ENCODE peak calls at places on chromosomes 1 and 21, in four cellular contexts. M, V, W and R are unnamed samples.

GRCh38 chr1:22488319-22488718 is 36.7 kb downstream of the ZBTB40 start:
- DNase-seq in M (no peak), V (no peak), W (no peak), R (no peak)

GRCh38 chr1:215475719-215476525 is 91.2 kb upstream of the KCTD3 start:
- DNase-seq in M (no peak), V (no peak), W (no peak), R (no peak)

GRCh38 chr1:27536004-27536757 is 46.2 kb upstream of the WASF2 start:
- DNase-seq in M (no peak), V (no peak), W (peak; percentile 63), R (no peak)

GRCh38 chr1:5981009-5981380 is 11.2 kb downstream of the NPHP4 start:
- DNase-seq in M (no peak), V (no peak), W (no peak), R (no peak)

GRCh38 chr1:40318476-40318875 is 1.4 kb upstream of the COL9A2 start:
- DNase-seq in M (no peak), V (no peak), W (no peak), R (no peak)

GRCh38 chr1:5945445-5945844 is 46.8 kb downstream of the NPHP4 start:
- DNase-seq in M (no peak), V (no peak), W (no peak), R (no peak)

GRCh38 chr1:38239258-38239657 is 192.7 kb upstream of the POU3F1 start:
- DNase-seq in M (no peak), V (no peak), W (no peak), R (no peak)

GRCh38 chr21:42220138-42220701 is 1.3 kb downstream of the ABCG1 start:
- DNase-seq in M (peak; percentile 89), V (peak; percentile 59), W (peak; percentile 79), R (peak; percentile 76)

GRCh38 chr1:5254975-5255374 is 600.6 kb downstream of the AJAP1 start:
- DNase-seq in M (no peak), V (no peak), W (no peak), R (no peak)

GRCh38 chr1:95179205-95180001 is 54.6 kb upstream of the RWDD3 start:
- DNase-seq in M (no peak), V (no peak), W (peak; percentile 39), R (no peak)

GRCh38 chr1:53949651-53950050 is 3.5 kb downstream of the LRRC42 start:
- DNase-seq in M (no peak), V (no peak), W (no peak), R (no peak)

GRCh38 chr1:49333946-49334345 is 557.3 kb upstream of the BEND5 start:
- DNase-seq in M (no peak), V (no peak), W (no peak), R (no peak)

GRCh38 chr21:45294509-45295291 is 7.0 kb upstream of the POFUT2 start:
- DNase-seq in M (peak; percentile 99), V (peak; percentile 71), W (peak; percentile 25), R (peak; percentile 78)

GRCh38 chr1:3614755-3615742 is 3.7 kb upstream of the MEGF6 start:
- DNase-seq in M (no peak), V (no peak), W (peak; percentile 81), R (no peak)

GRCh38 chr1:100383743-100384405 is 31.6 kb downstream of the CDC14A start:
- DNase-seq in M (no peak), V (no peak), W (no peak), R (no peak)

GRCh38 chr1:6612641-6613360 is 730 bp upstream of the PHF13 start:
- DNase-seq in M (peak; percentile 84), V (peak; percentile 44), W (peak; percentile 62), R (peak; percentile 69)

GRCh38 chr1:222769181-222769580 is 32.2 kb downstream of the FAM177B start:
- DNase-seq in M (no peak), V (no peak), W (no peak), R (no peak)

GRCh38 chr21:27759091-27759659 is 792.3 kb upstream of the ADAMTS5 start:
- DNase-seq in M (no peak), V (no peak), W (no peak), R (peak; percentile 47)

GRCh38 chr1:110495926-110496600 is 22.9 kb downstream of the KCNA10 start:
- DNase-seq in M (peak; percentile 83), V (peak; percentile 92), W (peak; percentile 86), R (peak; percentile 82)

GRCh38 chr1:221394011-221394544 is 347.8 kb downstream of the DUSP10 start:
- DNase-seq in M (no peak), V (no peak), W (peak; percentile 4), R (no peak)

GRCh38 chr1:154342836-154343472 is 17.6 kb downstream of the ATP8B2 start:
- DNase-seq in M (no peak), V (no peak), W (no peak), R (peak; percentile 61)

GRCh38 chr21:31552826-31553225 is 106.7 kb upstream of the SOD1 start:
- DNase-seq in M (no peak), V (no peak), W (no peak), R (no peak)

GRCh38 chr1:2033165-2033564 is 14.0 kb downstream of the GABRD start:
- DNase-seq in M (no peak), V (no peak), W (no peak), R (no peak)

GRCh38 chr1:231679109-231679508 is 52.5 kb downstream of the DISC1 start:
- DNase-seq in M (no peak), V (no peak), W (peak; percentile 70), R (no peak)

GRCh38 chr1:227778401-227778947 is 37.0 kb upstream of the PRSS38 start:
- DNase-seq in M (peak; percentile 59), V (no peak), W (no peak), R (no peak)

GRCh38 chr1:230570724-230571390 is 71.4 kb upstream of the COG2 start:
- DNase-seq in M (no peak), V (no peak), W (no peak), R (peak; percentile 52)

GRCh38 chr1:25672763-25673409 is 56.3 kb downstream of the MAN1C1 start:
- DNase-seq in M (no peak), V (no peak), W (no peak), R (no peak)

GRCh38 chr1:41492341-41492848 is 7.9 kb upstream of the EDN2 start:
- DNase-seq in M (no peak), V (no peak), W (no peak), R (peak; percentile 60)

GRCh38 chr1:245463392-245464165 is 308.8 kb downstream of the KIF26B start:
- DNase-seq in M (no peak), V (no peak), W (no peak), R (no peak)

GRCh38 chr1:234108921-234109320 is 204.4 kb downstream of the SLC35F3 start:
- DNase-seq in M (no peak), V (no peak), W (no peak), R (no peak)

GRCh38 chr1:3231826-3232225 is 162.8 kb downstream of the PRDM16 start:
- DNase-seq in M (no peak), V (no peak), W (no peak), R (no peak)

GRCh38 chr21:39676054-39676771 is 63.5 kb downstream of the B3GALT5 start:
- DNase-seq in M (peak; percentile 91), V (no peak), W (peak; percentile 88), R (peak; percentile 31)

GRCh38 chr1:224333309-224333926 is 3.4 kb upstream of the NVL start:
- DNase-seq in M (no peak), V (no peak), W (peak; percentile 57), R (no peak)

GRCh38 chr1:87402192-87403046 is 73.7 kb downstream of the LMO4 start:
- DNase-seq in M (no peak), V (peak; percentile 36), W (no peak), R (no peak)

GRCh38 chr1:41358152-41358937 is 2.9 kb upstream of the FOXO6 start:
- DNase-seq in M (no peak), V (no peak), W (no peak), R (no peak)

GRCh38 chr1:244087021-244087560 is 36.0 kb downstream of the ZBTB18 start:
- DNase-seq in M (no peak), V (no peak), W (no peak), R (no peak)

GRCh38 chr1:244087611-244088010 is 36.5 kb downstream of the ZBTB18 start:
- DNase-seq in M (no peak), V (no peak), W (no peak), R (no peak)

GRCh38 chr1:244089561-244089960 is 38.5 kb downstream of the ZBTB18 start:
- DNase-seq in M (no peak), V (no peak), W (no peak), R (no peak)

GRCh38 chr1:244090645-244091044 is 39.6 kb downstream of the ZBTB18 start:
- DNase-seq in M (no peak), V (no peak), W (no peak), R (no peak)

GRCh38 chr1:244088161-244088560 is 37.1 kb downstream of the ZBTB18 start:
- DNase-seq in M (no peak), V (no peak), W (no peak), R (no peak)
- H3K27ac ChIP-seq in M (no peak overlapping the region), V (no peak overlapping the region), W (no peak overlapping the region), R (no peak overlapping the region)

DNA sequence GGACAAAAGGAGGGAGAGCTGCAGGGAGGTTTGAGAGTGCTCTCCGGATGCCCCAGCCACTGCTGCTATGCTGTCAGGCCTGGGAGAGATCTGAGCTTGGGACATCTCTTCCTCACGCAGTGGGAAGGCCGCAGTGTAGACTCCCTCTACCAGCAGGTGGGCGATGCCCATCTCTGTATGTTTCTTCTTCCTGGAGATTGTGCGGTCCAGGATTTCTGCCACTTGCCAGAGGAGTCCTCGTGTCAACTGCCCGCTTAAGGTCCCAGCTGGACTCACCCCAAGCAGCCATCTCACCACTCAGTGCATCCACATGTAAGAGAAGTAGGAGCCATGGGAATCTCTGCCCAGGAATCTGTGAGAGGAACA is 10.9 kb downstream of the CPLANE2 start:
- DNase-seq in M (no peak), V (no peak), W (no peak), R (no peak)
- H3K27me3 ChIP-seq in M (peaks cover 36% of the 10 kb centered on the region), V (peaks cover 29% of the 10 kb centered on the region), W (no peaks in the 10 kb centered on the region), R (peaks cover 25% of the 10 kb centered on the region)

GRCh38 chr1:220046052-220046930 is at the start of gene EPRS1:
- DNase-seq in M (peak; percentile 97), V (peak; percentile 81), W (peak; percentile 92), R (peak; percentile 95)
- TF ChIP-seq EP300 in M (no peak), V (peak; percentile 95), W (peak; percentile 39), R (peak; percentile 18)

DNA sequence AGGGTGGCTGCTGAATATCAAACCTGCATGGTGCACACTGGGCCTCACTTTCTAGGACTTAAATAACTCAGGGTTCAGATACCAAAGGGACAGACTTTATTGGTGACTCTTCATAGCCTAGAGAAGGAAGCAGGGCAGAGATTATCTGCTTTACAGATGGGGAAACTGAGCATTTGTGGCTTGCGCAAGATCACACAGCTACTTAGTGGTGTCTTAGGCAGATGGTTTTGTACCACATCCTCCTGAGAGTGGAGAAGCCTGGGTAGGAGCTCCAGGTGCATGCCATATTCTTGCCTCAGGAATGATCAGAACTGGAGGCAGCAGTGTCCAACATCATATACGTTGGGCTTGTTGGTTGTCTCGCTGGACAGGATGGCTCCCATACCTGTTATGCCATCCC is 6.8 kb upstream of the DPH2 start:
- DNase-seq in M (no peak), V (no peak), W (no peak), R (no peak)
- H3K27ac ChIP-seq in M (no peak overlapping the region), V (peak overlapping the region; percentile 18), W (no peak overlapping the region), R (no peak overlapping the region)